ENCODE peak calls at places on chromosomes 1 and 21, in ten cellular contexts. J is effector memory CD4-positive, alpha-beta T cell; K is D721Med; F is Calu3; X is activated T-cell treated with anti-CD3 and anti-CD28 coated beads, Interleukin-2, amount 50 U/mL, for 72 hours; I is HTR-8/SVneo; A is NCI-H345; V is cardiac muscle cell; E is body of pancreas; G is AG09319. M is an unnamed sample.

GRCh38 chr1:33641099-33641830 is 168.8 kb downstream of the ZSCAN20 start:
- DNase-seq in J (no peak), K (no peak), F (no peak), X (no peak), I (peak; percentile 18), A (peak; percentile 40), V (peak; percentile 45), E (no peak), G (no peak), M (peak; percentile 45)

GRCh38 chr21:46182548-46183336 is 1.5 kb downstream of the SPATC1L start:
- DNase-seq in J (no peak), K (no peak), F (no peak), X (no peak), I (no peak), A (no peak), V (no peak), E (no peak), G (no peak), M (no peak)

GRCh38 chr1:46110521-46110920 is 21.9 kb downstream of the PIK3R3 start:
- DNase-seq in J (no peak), K (no peak), F (no peak), X (no peak), I (no peak), A (no peak), V (no peak), E (no peak), G (no peak), M (no peak)

GRCh38 chr1:26516987-26517765 is 12.4 kb upstream of the RPS6KA1 start:
- DNase-seq in J (no peak), K (no peak), F (no peak), X (no peak), I (no peak), A (no peak), V (no peak), E (no peak), G (no peak), M (no peak)

GRCh38 chr1:155207578-155208405 is at the start of gene THBS3:
- DNase-seq in J (no peak), K (peak; percentile 47), F (no peak), X (no peak), I (no peak), A (peak; percentile 95), V (no peak), E (no peak), G (no peak), M (peak; percentile 69)

GRCh38 chr1:62905309-62905708 is 121.4 kb downstream of the ATG4C start:
- DNase-seq in J (no peak), K (no peak), F (no peak), X (no peak), I (no peak), A (peak; percentile 95), V (no peak), E (no peak), G (no peak), M (no peak)

GRCh38 chr1:197222025-197222685 is 45.9 kb upstream of the CRB1 start:
- DNase-seq in J (no peak), K (no peak), F (peak; percentile 78), X (no peak), I (no peak), A (no peak), V (no peak), E (peak; percentile 29), G (no peak), M (no peak)

GRCh38 chr1:154808909-154809262 is 61.2 kb downstream of the KCNN3 start:
- DNase-seq in J (no peak), K (no peak), F (no peak), X (no peak), I (no peak), A (no peak), V (no peak), E (no peak), G (no peak), M (no peak)

GRCh38 chr1:20603473-20604464 is 14.9 kb downstream of the CDA start:
- DNase-seq in J (no peak), K (no peak), F (no peak), X (no peak), I (peak; percentile 59), A (no peak), V (no peak), E (no peak), G (no peak), M (no peak)

GRCh38 chr1:234256359-234256758 is 116.9 kb upstream of the COA6 start:
- DNase-seq in J (no peak), K (no peak), F (no peak), X (no peak), I (no peak), A (no peak), V (no peak), E (no peak), G (no peak), M (no peak)

GRCh38 chr1:1562556-1563195 is 12.0 kb downstream of the SSU72 start:
- DNase-seq in J (no peak), K (no peak), F (no peak), X (no peak), I (no peak), A (no peak), V (no peak), E (no peak), G (no peak), M (no peak)

GRCh38 chr1:19427087-19427781 is 58.1 kb downstream of the CAPZB start:
- DNase-seq in J (no peak), K (no peak), F (no peak), X (no peak), I (no peak), A (no peak), V (no peak), E (no peak), G (no peak), M (no peak)

GRCh38 chr1:160642281-160642644 is 4.6 kb downstream of the SLAMF1 start:
- DNase-seq in J (no peak), K (no peak), F (no peak), X (no peak), I (no peak), A (no peak), V (no peak), E (no peak), G (no peak), M (no peak)

GRCh38 chr1:207948536-207949250 is 37.8 kb upstream of the CD34 start:
- DNase-seq in J (no peak), K (no peak), F (no peak), X (no peak), I (no peak), A (no peak), V (no peak), E (no peak), G (no peak), M (no peak)

GRCh38 chr1:169601096-169601881 is 15.0 kb upstream of the F5 start:
- DNase-seq in J (no peak), K (no peak), F (no peak), X (no peak), I (peak; percentile 5), A (no peak), V (peak; percentile 6), E (no peak), G (no peak), M (peak; percentile 19)

GRCh38 chr1:74407902-74408301 is 104.5 kb downstream of the LRRC53 start:
- DNase-seq in J (no peak), K (no peak), F (no peak), X (no peak), I (no peak), A (no peak), V (no peak), E (no peak), G (no peak), M (no peak)

GRCh38 chr1:184002071-184002470 is 35.5 kb downstream of the COLGALT2 start:
- DNase-seq in J (no peak), K (no peak), F (peak; percentile 62), X (no peak), I (peak; percentile 54), A (no peak), V (no peak), E (peak; percentile 72), G (no peak), M (peak; percentile 82)

GRCh38 chr1:175521265-175522040 is 221.9 kb downstream of the TNR start:
- DNase-seq in J (no peak), K (no peak), F (no peak), X (no peak), I (no peak), A (peak; percentile 82), V (no peak), E (peak; percentile 13), G (no peak), M (no peak)